ENCODE peak calls at places on chromosomes 3 and 15, in five cellular contexts. R, P, A, U and N are unnamed samples.

GRCh38 chr3:150376001-150376848 is 31.9 kb upstream of the TSC22D2 start:
- DNase-seq in P (no peak), A (no peak), R (peak), U (no peak), N (no peak)

GRCh38 chr3:2375371-2375770 is 276.7 kb downstream of the CNTN4 start:
- DNase-seq in A (no peak), P (no peak), R (no peak), U (no peak), N (no peak)

GRCh38 chr3:31525532-31525931 is 7.2 kb upstream of the STT3B start:
- DNase-seq in U (no peak), A (no peak), R (no peak), P (no peak), N (no peak)

GRCh38 chr15:59346951-59347350 is 25.7 kb downstream of the MYO1E start:
- DNase-seq in U (no peak), A (no peak), P (no peak), R (no peak), N (no peak)

GRCh38 chr3:135238866-135239434 is 443.9 kb downstream of the EPHB1 start:
- DNase-seq in R (no peak), P (no peak), A (no peak), U (no peak), N (no peak)

GRCh38 chr15:34241376-34242350 is 16.8 kb downstream of the EMC4 start:
- DNase-seq in U (no peak), P (no peak), A (no peak), R (peak), N (no peak)

GRCh38 chr3:140470962-140471361 is 206.9 kb upstream of the TRIM42 start:
- DNase-seq in A (no peak), U (no peak), R (no peak), P (no peak), N (no peak)

GRCh38 chr3:23405081-23405480 is 202.0 kb downstream of the UBE2E2 start:
- DNase-seq in R (no peak), U (no peak), P (no peak), A (no peak), N (no peak)

GRCh38 chr15:90062023-90062728 is 40.1 kb downstream of the IDH2 start:
- DNase-seq in R (peak), P (peak), A (no peak), U (peak), N (peak)

GRCh38 chr15:98583758-98584157 is 64.6 kb upstream of the IGF1R start:
- DNase-seq in R (no peak), A (no peak), P (no peak), U (no peak), N (no peak)

GRCh38 chr3:68306571-68306970 is 625.8 kb downstream of the TAFA4 start:
- DNase-seq in R (no peak), P (no peak), A (no peak), U (no peak), N (no peak)

GRCh38 chr3:178302966-178303930 is 233.0 kb upstream of the KCNMB2 start:
- DNase-seq in U (no peak), R (no peak), P (no peak), A (no peak), N (no peak)

GRCh38 chr3:179995406-179995805 is 41.3 kb downstream of the PEX5L start:
- DNase-seq in U (no peak), R (no peak), P (no peak), A (no peak), N (no peak)

GRCh38 chr3:57179580-57180410 is 14.6 kb upstream of the IL17RD start:
- DNase-seq in A (no peak), R (no peak), U (no peak), P (no peak), N (no peak)

GRCh38 chr15:97745481-97746071 is 214.9 kb upstream of the ARRDC4 start:
- DNase-seq in R (peak), U (no peak), P (no peak), A (no peak), N (no peak)

GRCh38 chr3:42179110-42179725 is 86.8 kb downstream of the CCK start:
- DNase-seq in P (no peak), U (peak), R (no peak), A (no peak), N (peak)

GRCh38 chr3:134143828-134144390 is 106.8 kb downstream of the RYK start:
- DNase-seq in R (no peak), P (no peak), U (no peak), A (no peak), N (no peak)

GRCh38 chr3:62011667-62012066 is 361.7 kb downstream of the FEZF2 start:
- DNase-seq in P (no peak), R (no peak), A (no peak), U (no peak), N (no peak)

GRCh38 chr3:54033761-54034160 is 88.6 kb upstream of the CACNA2D3 start:
- DNase-seq in R (no peak), A (no peak), U (no peak), P (no peak), N (no peak)

GRCh38 chr3:111820651-111821050 is 38.4 kb upstream of the PHLDB2 start:
- DNase-seq in R (no peak), P (no peak), U (no peak), A (no peak), N (no peak)

GRCh38 chr15:101411588-101411987 is 77.9 kb downstream of the PCSK6 start:
- DNase-seq in U (no peak), P (no peak), R (no peak), A (no peak), N (no peak)

GRCh38 chr15:25685216-25685569 is 177.9 kb downstream of the ATP10A start:
- DNase-seq in U (no peak), R (no peak), P (no peak), A (no peak), N (no peak)

GRCh38 chr3:63979093-63979492 is 44.2 kb downstream of the PSMD6 start:
- DNase-seq in P (no peak), U (no peak), A (no peak), R (peak), N (no peak)

GRCh38 chr15:68557469-68558317 is 21.1 kb upstream of the CORO2B start:
- DNase-seq in P (no peak), R (no peak), U (no peak), A (no peak), N (no peak)

GRCh38 chr15:44370830-44371229 is 56.6 kb upstream of the CTDSPL2 start:
- DNase-seq in P (no peak), A (no peak), U (no peak), R (no peak), N (no peak)

GRCh38 chr3:43629254-43629653 is 7.4 kb upstream of the ANO10 start:
- DNase-seq in R (no peak), U (no peak), P (no peak), A (no peak), N (no peak)

GRCh38 chr15:53072077-53072476 is 281.9 kb upstream of the ONECUT1 start:
- DNase-seq in R (peak), A (no peak), U (no peak), P (peak), N (no peak)

GRCh38 chr15:31024979-31025378 is 33.6 kb upstream of the MTMR10 start:
- DNase-seq in R (no peak), P (no peak), U (no peak), A (no peak), N (no peak)

GRCh38 chr3:165903885-165904284 is 66.7 kb upstream of the BCHE start:
- DNase-seq in U (no peak), R (no peak), P (no peak), A (no peak), N (no peak)

GRCh38 chr3:116341916-116342315 is 103.4 kb downstream of the LSAMP start:
- DNase-seq in R (no peak), A (no peak), U (no peak), P (no peak), N (no peak)

GRCh38 chr3:123320224-123320623 is 118.5 kb downstream of the SEC22A start:
- DNase-seq in R (no peak), U (no peak), P (no peak), A (no peak), N (no peak)

GRCh38 chr3:27224197-27224596 is 145.0 kb downstream of the NEK10 start:
- DNase-seq in P (no peak), U (no peak), A (no peak), R (no peak), N (no peak)

GRCh38 chr3:86938305-86938704 is 52.6 kb downstream of the VGLL3 start:
- DNase-seq in P (no peak), U (no peak), A (no peak), R (no peak), N (no peak)

GRCh38 chr3:190989213-190989612 is 126.7 kb upstream of the GMNC start:
- DNase-seq in P (no peak), R (no peak), A (no peak), U (no peak), N (no peak)

DNA sequence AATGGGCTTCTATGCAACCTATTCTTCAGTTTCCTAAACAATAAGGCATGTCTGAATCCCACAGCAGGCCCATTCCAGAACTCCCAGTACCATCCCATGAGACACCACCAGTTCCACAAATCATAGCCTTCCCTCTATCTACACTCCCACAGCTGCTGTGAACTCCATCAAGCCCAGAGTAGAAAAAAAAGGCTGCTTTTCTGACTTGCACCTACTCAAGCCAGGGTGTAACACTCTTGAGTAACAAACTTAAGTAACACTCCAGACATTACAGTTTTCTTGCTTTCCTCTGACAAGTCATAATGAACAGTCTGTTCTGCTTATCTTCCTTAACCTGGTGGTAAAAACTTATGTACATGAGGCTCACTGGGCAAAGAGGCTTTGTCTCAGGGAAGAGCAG is 283.1 kb downstream of the NFKBIZ start:
- DNase-seq in P (no peak), A (no peak), U (no peak), R (no peak), N (no peak)
- TF ChIP-seq CTCF in P (no peak), A (no peak), U (no peak), R (no peak), N (no peak)

GRCh38 chr3:195151866-195152526 is 119.0 kb downstream of the XXYLT1 start:
- DNase-seq in R (no peak), P (no peak), U (no peak), A (no peak), N (no peak)
- H3K4me3 ChIP-seq in R (no peak), P (no peak), U (no peak), A (no peak), N (no peak)

GRCh38 chr15:78069052-78069414 is 8.5 kb downstream of the TBC1D2B start:
- DNase-seq in U (no peak), P (no peak), A (no peak), R (no peak), N (no peak)
- H3K27ac ChIP-seq in U (peak), P (peak), A (peak), R (no peak), N (no peak)

GRCh38 chr3:138950006-138950644 is 3.1 kb downstream of the FOXL2NB start:
- DNase-seq in R (peak), A (no peak), P (no peak), U (no peak), N (no peak)
- TF ChIP-seq CTCF in R (no peak), A (no peak), P (no peak), U (no peak), N (no peak)

GRCh38 chr15:85314653-85315052 is 65.8 kb upstream of the AKAP13 start:
- DNase-seq in P (no peak), A (no peak), R (no peak), U (no peak), N (no peak)
- H3K4me3 ChIP-seq in P (no peak), A (no peak), R (no peak), U (no peak), N (no peak)

GRCh38 chr15:71657141-71657540 is 153.2 kb upstream of the NR2E3 start:
- DNase-seq in A (no peak), R (no peak), P (no peak), U (no peak), N (no peak)
- H3K27ac ChIP-seq in A (no peak), R (no peak), P (no peak), U (no peak), N (no peak)

GRCh38 chr3:14758297-14758696 is 60.5 kb upstream of the FGD5 start:
- DNase-seq in U (no peak), P (no peak), R (no peak), A (no peak), N (no peak)
- TF ChIP-seq CTCF in U (no peak), P (no peak), R (no peak), A (no peak), N (no peak)

GRCh38 chr15:71386005-71386404 is 270.7 kb downstream of the THSD4 start:
- DNase-seq in P (no peak), U (no peak), A (no peak), R (no peak), N (no peak)

GRCh38 chr15:71385026-71385425 is 269.8 kb downstream of the THSD4 start:
- DNase-seq in R (no peak), U (no peak), A (no peak), P (no peak), N (no peak)

GRCh38 chr15:71384501-71384900 is 269.2 kb downstream of the THSD4 start:
- DNase-seq in P (no peak), U (no peak), R (no peak), A (no peak), N (no peak)

GRCh38 chr15:71386448-71387236 is 271.4 kb downstream of the THSD4 start:
- DNase-seq in R (no peak), A (no peak), U (no peak), P (no peak), N (no peak)

DNA sequence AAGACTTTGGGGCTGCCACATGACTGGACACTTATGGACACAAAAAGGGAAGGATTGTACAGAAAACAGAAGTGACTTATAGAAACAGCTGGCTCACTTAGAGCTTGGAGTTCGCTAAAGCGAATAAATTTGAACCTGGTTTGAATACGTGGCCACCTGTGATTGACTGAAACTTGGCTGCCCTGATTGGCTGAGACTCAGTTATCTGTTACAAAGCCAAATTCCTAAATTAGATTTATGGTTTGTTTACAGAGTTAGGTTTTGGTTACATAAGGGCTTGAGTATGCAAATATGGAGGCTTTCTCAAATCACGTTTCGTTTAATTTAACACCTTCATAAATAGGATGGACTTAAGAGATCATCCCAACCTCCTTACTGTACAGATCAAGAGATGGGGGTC is 270.2 kb downstream of the THSD4 start:
- DNase-seq in A (no peak), P (no peak), U (no peak), R (peak), N (no peak)
- H3K4me3 ChIP-seq in A (no peak), P (no peak), U (no peak), R (no peak), N (no peak)

GRCh38 chr3:188292827-188293226 is 138.9 kb downstream of the LPP start:
- DNase-seq in U (no peak), P (no peak), R (no peak), A (no peak), N (no peak)

GRCh38 chr3:188296761-188297689 is 143.1 kb downstream of the LPP start:
- DNase-seq in A (no peak), R (peak), P (peak), U (peak), N (peak)

GRCh38 chr3:188294113-188294512 is 140.2 kb downstream of the LPP start:
- DNase-seq in R (no peak), A (no peak), U (no peak), P (no peak), N (no peak)

GRCh38 chr3:188295876-188296275 is 141.9 kb downstream of the LPP start:
- DNase-seq in R (no peak), U (no peak), A (no peak), P (no peak), N (no peak)

GRCh38 chr3:188294823-188295487 is 141.0 kb downstream of the LPP start:
- DNase-seq in P (peak), A (no peak), R (peak), U (no peak), N (peak)
- H3K27ac ChIP-seq in P (peak), A (peak), R (peak), U (no peak), N (peak)

GRCh38 chr3:186787642-186788481 is 4.5 kb downstream of the EIF4A2 start:
- DNase-seq in U (no peak), P (no peak), A (no peak), R (no peak), N (no peak)

GRCh38 chr3:186784820-186785516 is 1.6 kb downstream of the EIF4A2 start:
- DNase-seq in P (no peak), A (no peak), U (no peak), R (no peak), N (no peak)

GRCh38 chr3:186788482-186789370 is 5.3 kb downstream of the EIF4A2 start:
- DNase-seq in U (no peak), P (no peak), A (no peak), R (no peak), N (no peak)

GRCh38 chr3:186785517-186786018 is 2.2 kb downstream of the EIF4A2 start:
- DNase-seq in A (no peak), R (no peak), P (no peak), U (no peak), N (no peak)

GRCh38 chr3:186786810-186787375 is 3.5 kb downstream of the EIF4A2 start:
- DNase-seq in U (no peak), R (no peak), A (no peak), P (no peak), N (no peak)
- TF ChIP-seq CTCF in U (no peak), R (no peak), A (no peak), P (no peak), N (no peak)